ENCODE peak calls at places on chromosomes 16 and 17, in ten cellular contexts. G, I, F, T, Z, O, L, D, Y and U are unnamed samples.

GRCh38 chr16:379961-380836 is 1.6 kb downstream of the PGAP6 start:
- DNase-seq in O (no peak), D (no peak), F (no peak), I (no peak), G (no peak), Y (no peak), L (no peak), Z (no peak), T (no peak), U (no peak)

GRCh38 chr16:12067714-12068401 is 91.3 kb downstream of the SNX29 start:
- DNase-seq in L (no peak), F (peak), G (peak), D (peak), Y (peak), T (no peak), O (peak), Z (peak), I (peak), U (no peak)

GRCh38 chr17:46989637-46990431 is 10.8 kb upstream of the RPRML start:
- DNase-seq in Y (no peak), D (no peak), L (no peak), G (no peak), O (no peak), I (no peak), T (no peak), Z (no peak), F (no peak), U (no peak)

GRCh38 chr16:2362218-2362617 is 21.7 kb upstream of the ABCA3 start:
- DNase-seq in L (no peak), Y (no peak), G (no peak), Z (no peak), F (no peak), O (no peak), D (no peak), T (no peak), I (no peak), U (no peak)

GRCh38 chr17:53134546-53134945 is 688.2 kb upstream of the KIF2B start:
- DNase-seq in I (no peak), Z (no peak), Y (no peak), D (no peak), L (no peak), O (no peak), G (no peak), F (no peak), T (no peak), U (no peak)

GRCh38 chr17:43449470-43450202 is 34.1 kb upstream of the DHX8 start:
- DNase-seq in Z (no peak), I (no peak), G (no peak), L (no peak), T (no peak), D (no peak), O (no peak), Y (peak), F (no peak), U (no peak)

GRCh38 chr16:55759983-55760664 is 72.8 kb downstream of the CES1 start:
- DNase-seq in F (no peak), Y (no peak), D (no peak), G (no peak), T (no peak), I (no peak), O (no peak), L (no peak), Z (no peak), U (no peak)

GRCh38 chr17:7888184-7888920 is at the start of gene CHD3:
- DNase-seq in G (no peak), I (no peak), F (peak), L (no peak), D (no peak), Y (peak), T (no peak), O (no peak), Z (peak), U (peak)

GRCh38 chr16:17379121-17379571 is 91.6 kb downstream of the XYLT1 start:
- DNase-seq in D (no peak), Z (no peak), I (no peak), F (no peak), O (no peak), L (peak), Y (no peak), T (no peak), G (no peak), U (no peak)

GRCh38 chr17:32947736-32948135 is 19.8 kb downstream of the TMEM98 start:
- DNase-seq in O (no peak), F (no peak), G (no peak), I (no peak), L (no peak), T (no peak), D (no peak), Z (no peak), Y (no peak), U (no peak)